ENCODE peak calls at places on chromosomes 6 and 20, in nine cellular contexts. U is spleen; Z is left ventricle myocardium inferior; F is CD8-positive, alpha-beta T cell; I is HCT116; L is WERI-Rb-1; V is pancreas; Q is heart right ventricle; N is CD8-positive, alpha-beta memory T cell. T is an unnamed sample. For H3K9me3, the result is how much of the 10 kb centered on the place peaks cover.

GRCh38 chr6:16700202-16700997 is 60.9 kb downstream of the ATXN1 start:
- DNase-seq in U (no peak), Z (no peak), F (no peak), I (no peak), L (no peak), V (no peak), Q (no peak), N (peak), T (no peak)

GRCh38 chr20:57883761-57884160 is 173.9 kb upstream of the PMEPA1 start:
- DNase-seq in U (no peak), Z (no peak), F (no peak), I (no peak), L (no peak), V (no peak), Q (no peak), N (no peak), T (no peak)

GRCh38 chr6:127481081-127481480 is 21.9 kb upstream of the KIAA0408 start:
- DNase-seq in U (no peak), Z (no peak), F (no peak), I (no peak), L (no peak), V (no peak), Q (no peak), N (no peak), T (no peak)

GRCh38 chr6:36724514-36725385 is 27.1 kb downstream of the RAB44 start:
- DNase-seq in U (peak), Z (peak), F (no peak), I (peak), L (peak), V (peak), Q (peak), N (peak), T (peak)

GRCh38 chr6:87396595-87397392 is 11.0 kb upstream of the CFAP206 start:
- DNase-seq in U (no peak), Z (no peak), F (no peak), I (no peak), L (peak), V (no peak), Q (no peak), N (no peak), T (no peak)

GRCh38 chr6:37783831-37784584 is 35.5 kb upstream of the ZFAND3 start:
- DNase-seq in U (no peak), Z (peak), F (no peak), I (no peak), L (no peak), V (no peak), Q (no peak), N (no peak), T (peak)

GRCh38 chr20:15619816-15620215 is 953.4 kb downstream of the KIF16B start:
- DNase-seq in U (no peak), Z (no peak), F (no peak), I (no peak), L (no peak), V (no peak), Q (no peak), N (no peak), T (no peak)

GRCh38 chr6:42104095-42104806 is 38.2 kb downstream of the C6orf132 start:
- DNase-seq in U (peak), Z (peak), F (peak), I (no peak), L (no peak), V (no peak), Q (peak), N (peak), T (peak)

GRCh38 chr20:54585222-54585621 is 109.8 kb downstream of the DOK5 start:
- DNase-seq in U (no peak), Z (no peak), F (no peak), I (no peak), L (no peak), V (no peak), Q (no peak), N (no peak), T (no peak)

GRCh38 chr6:7446056-7446455 is 56.4 kb downstream of the RIOK1 start:
- DNase-seq in U (no peak), Z (no peak), F (no peak), I (no peak), L (no peak), V (no peak), Q (no peak), N (no peak), T (no peak)

GRCh38 chr20:10521068-10521834 is 86.1 kb downstream of the SLX4IP start:
- DNase-seq in U (no peak), Z (no peak), F (no peak), I (no peak), L (no peak), V (no peak), Q (no peak), N (no peak), T (no peak)

GRCh38 chr6:31351734-31352496 is 5.1 kb downstream of the HLA-B start:
- DNase-seq in U (no peak), Z (no peak), F (no peak), I (no peak), L (no peak), V (no peak), Q (no peak), N (peak), T (no peak)

GRCh38 chr20:40966516-40967185 is 62.0 kb upstream of the TOP1 start:
- DNase-seq in U (no peak), Z (no peak), F (no peak), I (no peak), L (no peak), V (no peak), Q (no peak), N (no peak), T (no peak)

GRCh38 chr6:48325701-48326100 is 214.7 kb upstream of the PTCHD4 start:
- DNase-seq in U (no peak), Z (no peak), F (no peak), I (no peak), L (no peak), V (no peak), Q (no peak), N (no peak), T (no peak)

GRCh38 chr6:123022980-123023379 is 26.9 kb downstream of the CLVS2 start:
- DNase-seq in U (no peak), Z (no peak), F (no peak), I (no peak), L (no peak), V (no peak), Q (no peak), N (no peak), T (no peak)

GRCh38 chr20:46541229-46541935 is 9.1 kb downstream of the OCSTAMP start:
- DNase-seq in U (no peak), Z (no peak), F (no peak), I (no peak), L (no peak), V (no peak), Q (no peak), N (no peak), T (no peak)

GRCh38 chr6:82686719-82687118 is 323.1 kb downstream of the TPBG start:
- DNase-seq in U (no peak), Z (no peak), F (no peak), I (no peak), L (no peak), V (no peak), Q (no peak), N (no peak), T (no peak)

GRCh38 chr20:23433628-23434027 is 5.9 kb upstream of the CSTL1 start:
- DNase-seq in U (no peak), Z (no peak), F (no peak), I (no peak), L (no peak), V (no peak), Q (no peak), N (no peak), T (no peak)

GRCh38 chr6:41336824-41337223 is 1.4 kb downstream of the NCR2 start:
- DNase-seq in U (no peak), Z (no peak), F (no peak), I (no peak), L (no peak), V (no peak), Q (no peak), N (no peak), T (no peak)

GRCh38 chr6:133965817-133966360 is 12.9 kb downstream of the TBPL1 start:
- DNase-seq in U (no peak), Z (no peak), F (no peak), I (no peak), L (no peak), V (no peak), Q (no peak), N (no peak), T (no peak)

GRCh38 chr20:57654998-57655811 is 35.0 kb upstream of the ZBP1 start:
- DNase-seq in U (peak), Z (no peak), F (no peak), I (no peak), L (peak), V (peak), Q (peak), N (no peak), T (peak)

GRCh38 chr6:27426045-27426620 is 37.6 kb downstream of the ZNF391 start:
- DNase-seq in U (no peak), Z (no peak), F (no peak), I (no peak), L (no peak), V (no peak), Q (no peak), N (no peak), T (no peak)

GRCh38 chr6:2797564-2798014 is 32.4 kb downstream of the WRNIP1 start:
- DNase-seq in U (no peak), Z (no peak), F (no peak), I (no peak), L (no peak), V (no peak), Q (no peak), N (no peak), T (no peak)

GRCh38 chr6:158041370-158041769 is 59.7 kb downstream of the SYNJ2 start:
- DNase-seq in U (no peak), Z (peak), F (no peak), I (no peak), L (no peak), V (no peak), Q (no peak), N (no peak), T (no peak)

GRCh38 chr6:100461920-100462295 is 2.8 kb downstream of the SIM1 start:
- DNase-seq in U (no peak), Z (no peak), F (no peak), I (no peak), L (no peak), V (no peak), Q (no peak), N (no peak), T (no peak)

GRCh38 chr6:148570456-148570855 is 176.4 kb upstream of the UST start:
- DNase-seq in U (no peak), Z (no peak), F (no peak), I (no peak), L (no peak), V (no peak), Q (no peak), N (no peak), T (no peak)

GRCh38 chr20:20198011-20198410 is 145.7 kb downstream of the CFAP61 start:
- DNase-seq in U (no peak), Z (no peak), F (no peak), I (no peak), L (no peak), V (no peak), Q (no peak), N (no peak), T (no peak)

GRCh38 chr20:51217347-51218045 is 194.6 kb upstream of the KCNG1 start:
- DNase-seq in U (no peak), Z (no peak), F (no peak), I (no peak), L (no peak), V (no peak), Q (no peak), N (no peak), T (no peak)

GRCh38 chr6:159101656-159102055 is 56.9 kb upstream of the TAGAP start:
- DNase-seq in U (no peak), Z (no peak), F (no peak), I (no peak), L (no peak), V (no peak), Q (no peak), N (no peak), T (no peak)

GRCh38 chr20:44031001-44031574 is 116.4 kb downstream of the TOX2 start:
- DNase-seq in U (no peak), Z (no peak), F (no peak), I (no peak), L (no peak), V (no peak), Q (no peak), N (no peak), T (no peak)

GRCh38 chr6:116404706-116405105 is 34.0 kb downstream of the DSE start:
- DNase-seq in U (no peak), Z (no peak), F (no peak), I (no peak), L (no peak), V (no peak), Q (no peak), N (no peak), T (no peak)

GRCh38 chr6:44297063-44298038 is 15.8 kb downstream of the AARS2 start:
- DNase-seq in U (peak), Z (peak), F (peak), I (no peak), L (peak), V (peak), Q (no peak), N (no peak), T (no peak)

GRCh38 chr6:14906621-14907020 is 339.2 kb upstream of the JARID2 start:
- DNase-seq in U (no peak), Z (no peak), F (no peak), I (no peak), L (no peak), V (no peak), Q (no peak), N (no peak), T (no peak)

DNA sequence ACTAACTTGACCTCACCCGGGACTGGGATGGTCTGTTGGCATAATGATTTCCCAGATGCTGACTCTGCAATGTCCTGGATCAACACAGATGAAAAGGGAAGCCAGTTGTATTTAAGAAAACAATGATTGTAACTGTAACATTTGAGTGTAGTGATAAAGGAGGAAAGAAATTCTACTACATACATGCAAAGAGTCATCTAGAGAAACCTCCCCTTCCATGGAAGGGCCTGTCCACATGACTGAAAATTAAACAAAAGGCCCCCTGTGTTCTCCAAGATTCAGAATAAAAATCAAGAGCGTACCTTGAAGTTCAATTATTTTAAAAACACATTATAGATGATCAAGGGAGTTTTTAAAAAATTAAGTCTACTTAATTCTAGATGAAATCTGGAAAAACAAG is 151.2 kb downstream of the FOXC1 start:
- DNase-seq in U (no peak), Z (no peak), F (no peak), I (no peak), L (no peak), V (no peak), Q (no peak), N (no peak), T (no peak)
- H3K27ac ChIP-seq in U (no peak), Z (no peak), F (no peak), I (no peak), L (no peak), V (no peak), Q (no peak), N (no peak), T (no peak)

GRCh38 chr6:147297124-147297523 is 92.9 kb downstream of the STXBP5 start:
- DNase-seq in U (no peak), Z (no peak), F (no peak), I (no peak), L (no peak), V (no peak), Q (no peak), N (no peak), T (no peak)
- H3K9me3 ChIP-seq in U (under half), Z (under half), F (under half), I (under half), L (under half), V (under half), Q (under half), N (under half), T (under half)

GRCh38 chr20:33812673-33813462 is 1.7 kb downstream of the CHMP4B start:
- DNase-seq in U (no peak), Z (no peak), F (no peak), I (no peak), L (no peak), V (no peak), Q (no peak), N (no peak), T (peak)

GRCh38 chr20:33811763-33812672 is 870 bp downstream of the CHMP4B start:
- DNase-seq in U (peak), Z (peak), F (no peak), I (no peak), L (no peak), V (no peak), Q (peak), N (peak), T (peak)

GRCh38 chr20:33816191-33816590 is 5.0 kb downstream of the CHMP4B start:
- DNase-seq in U (no peak), Z (no peak), F (no peak), I (no peak), L (no peak), V (no peak), Q (no peak), N (no peak), T (no peak)

GRCh38 chr20:33815671-33816070 is 4.5 kb downstream of the CHMP4B start:
- DNase-seq in U (no peak), Z (no peak), F (no peak), I (no peak), L (no peak), V (no peak), Q (no peak), N (no peak), T (no peak)

DNA sequence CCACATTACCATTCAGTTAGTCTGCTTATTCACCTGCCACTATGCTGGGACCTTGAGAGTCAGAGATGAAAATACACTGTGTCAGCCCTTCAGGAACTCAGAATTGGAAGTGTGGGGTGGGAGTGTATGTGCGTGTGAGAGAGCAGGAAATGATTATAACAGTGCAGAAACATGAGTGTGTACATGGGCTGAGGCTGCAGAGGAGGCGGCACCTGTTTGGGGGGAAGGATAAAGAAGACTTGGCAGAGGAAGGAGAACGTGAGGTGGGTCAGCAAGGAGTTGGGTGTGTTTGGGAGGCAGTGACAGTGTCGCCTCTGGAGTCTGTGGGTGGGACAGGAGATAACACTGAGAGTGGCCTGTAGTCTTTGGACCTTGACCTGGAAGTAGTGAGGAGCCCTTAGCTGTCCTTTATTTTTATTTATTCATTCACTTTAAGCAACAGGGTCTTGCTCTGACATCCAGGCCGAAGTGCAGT is 3.1 kb downstream of the CHMP4B start:
- DNase-seq in U (no peak), Z (no peak), F (no peak), I (no peak), L (no peak), V (no peak), Q (no peak), N (no peak), T (no peak)
- H3K27ac ChIP-seq in U (no peak), Z (peak), F (no peak), I (no peak), L (no peak), V (no peak), Q (no peak), N (no peak), T (peak)

GRCh38 chr20:56274156-56274555 is 25.6 kb downstream of the MC3R start:
- DNase-seq in U (no peak), Z (no peak), F (no peak), I (no peak), L (no peak), V (no peak), Q (no peak), N (no peak), T (no peak)

GRCh38 chr20:56273491-56273890 is 25.0 kb downstream of the MC3R start:
- DNase-seq in U (no peak), Z (no peak), F (no peak), I (no peak), L (no peak), V (no peak), Q (no peak), N (no peak), T (no peak)

GRCh38 chr20:56278205-56278604 is 29.7 kb downstream of the MC3R start:
- DNase-seq in U (no peak), Z (no peak), F (no peak), I (no peak), L (no peak), V (no peak), Q (no peak), N (no peak), T (no peak)
- H3K9me3 ChIP-seq in U (under half), Z (under half), F (under half), I (under half), L (under half), V (under half), Q (under half), N (under half), T (under half)

GRCh38 chr20:49187330-49188100 is 619 bp downstream of the STAU1 start:
- DNase-seq in U (no peak), Z (no peak), F (peak), I (no peak), L (peak), V (peak), Q (peak), N (peak), T (no peak)

GRCh38 chr20:49186535-49187329 is 1.4 kb downstream of the STAU1 start:
- DNase-seq in U (peak), Z (peak), F (peak), I (no peak), L (peak), V (no peak), Q (peak), N (peak), T (peak)

GRCh38 chr20:49183444-49183843 is 4.7 kb downstream of the STAU1 start:
- DNase-seq in U (peak), Z (no peak), F (no peak), I (no peak), L (no peak), V (no peak), Q (no peak), N (no peak), T (no peak)

GRCh38 chr20:49185071-49185757 is 2.9 kb downstream of the STAU1 start:
- DNase-seq in U (no peak), Z (no peak), F (no peak), I (no peak), L (no peak), V (no peak), Q (no peak), N (no peak), T (no peak)

GRCh38 chr20:49184691-49185070 is 3.5 kb downstream of the STAU1 start:
- DNase-seq in U (no peak), Z (no peak), F (no peak), I (no peak), L (no peak), V (no peak), Q (no peak), N (no peak), T (no peak)
- H3K27ac ChIP-seq in U (no peak), Z (no peak), F (no peak), I (no peak), L (no peak), V (no peak), Q (no peak), N (no peak), T (no peak)

DNA sequence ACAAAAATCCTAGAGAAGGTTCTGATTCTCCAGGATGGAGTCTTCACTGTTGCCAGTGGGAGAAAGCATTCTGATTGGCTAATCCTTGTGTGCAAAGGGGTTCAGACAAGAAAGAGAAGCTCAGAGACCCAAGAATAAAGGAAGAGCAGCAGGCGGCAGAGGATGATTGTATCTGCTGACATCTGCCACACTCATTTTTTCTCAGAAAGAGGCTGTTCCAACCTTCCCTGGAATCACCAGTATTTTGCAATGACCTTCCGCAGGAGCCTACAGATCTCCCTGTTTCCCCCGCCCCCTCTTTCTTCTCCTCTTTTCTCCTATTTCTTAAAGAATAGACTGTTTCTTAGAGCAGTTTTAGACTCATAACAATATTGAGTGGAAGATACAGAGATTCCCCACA is 376.7 kb downstream of the CDH26 start:
- DNase-seq in U (no peak), Z (no peak), F (no peak), I (no peak), L (no peak), V (no peak), Q (no peak), N (no peak), T (no peak)
- H3K9me3 ChIP-seq in U (under half), Z (under half), F (under half), I (under half), L (under half), V (under half), Q (under half), N (under half), T (under half)

GRCh38 chr20:38426498-38426897 is 8.6 kb downstream of the SNHG17 start:
- DNase-seq in U (no peak), Z (no peak), F (no peak), I (no peak), L (no peak), V (no peak), Q (no peak), N (no peak), T (no peak)
- H3K27ac ChIP-seq in U (no peak), Z (no peak), F (no peak), I (no peak), L (no peak), V (no peak), Q (no peak), N (no peak), T (no peak)

GRCh38 chr6:168240147-168240546 is 79.4 kb downstream of the DACT2 start:
- DNase-seq in U (no peak), Z (no peak), F (no peak), I (no peak), L (no peak), V (no peak), Q (no peak), N (no peak), T (no peak)
- H3K9me3 ChIP-seq in U (under half), Z (under half), F (under half), I (under half), L (under half), V (under half), Q (under half), N (under half), T (under half)